ENCODE peak calls at places on chromosome 7, in seven cellular contexts. One of them, this sample, is unnamed.

GRCh38 chr7:102119213-102119651 is 167.4 kb upstream of the SH2B2 start:
- DNase-seq in OCI-LY7: no peak
- DNase-seq in CD4-positive, alpha-beta memory T cell: no peak
- DNase-seq in ACHN: no peak
- DNase-seq in EH: no peak
- DNase-seq in activated naive CD8-positive, alpha-beta T cell treated with anti-CD3 and anti-CD28 coated beads, Interleukin-2, amount 10 ng/mL, durations not matched to agents 7 days and 5 days: no peak
- DNase-seq in activated T-helper 9 cell treated with anti-CD3 and anti-CD28 coated beads, Interleukin-2, amount 50 U/mL, for 16 hours: no peak
- DNase-seq in this sample: no peak

GRCh38 chr7:76281006-76281705 is 21.3 kb upstream of the HSPB1 start:
- DNase-seq in OCI-LY7: no peak
- DNase-seq in CD4-positive, alpha-beta memory T cell: no peak
- DNase-seq in ACHN: no peak
- DNase-seq in EH: no peak
- DNase-seq in activated naive CD8-positive, alpha-beta T cell treated with anti-CD3 and anti-CD28 coated beads, Interleukin-2, amount 10 ng/mL, durations not matched to agents 7 days and 5 days: no peak
- DNase-seq in activated T-helper 9 cell treated with anti-CD3 and anti-CD28 coated beads, Interleukin-2, amount 50 U/mL, for 16 hours: no peak
- DNase-seq in this sample: no peak

GRCh38 chr7:131733604-131734003 is 177.2 kb upstream of the PODXL start:
- DNase-seq in OCI-LY7: no peak
- DNase-seq in CD4-positive, alpha-beta memory T cell: no peak
- DNase-seq in ACHN: no peak
- DNase-seq in EH: no peak
- DNase-seq in activated naive CD8-positive, alpha-beta T cell treated with anti-CD3 and anti-CD28 coated beads, Interleukin-2, amount 10 ng/mL, durations not matched to agents 7 days and 5 days: no peak
- DNase-seq in activated T-helper 9 cell treated with anti-CD3 and anti-CD28 coated beads, Interleukin-2, amount 50 U/mL, for 16 hours: no peak
- DNase-seq in this sample: no peak

GRCh38 chr7:141220263-141220662 is 146.4 kb downstream of the TMEM178B start:
- DNase-seq in OCI-LY7: peak; percentile 10
- DNase-seq in CD4-positive, alpha-beta memory T cell: no peak
- DNase-seq in ACHN: peak; percentile 64
- DNase-seq in EH: no peak
- DNase-seq in activated naive CD8-positive, alpha-beta T cell treated with anti-CD3 and anti-CD28 coated beads, Interleukin-2, amount 10 ng/mL, durations not matched to agents 7 days and 5 days: no peak
- DNase-seq in activated T-helper 9 cell treated with anti-CD3 and anti-CD28 coated beads, Interleukin-2, amount 50 U/mL, for 16 hours: no peak
- DNase-seq in this sample: no peak

GRCh38 chr7:29370531-29371314 is 176.1 kb downstream of the CHN2 start:
- DNase-seq in OCI-LY7: no peak
- DNase-seq in CD4-positive, alpha-beta memory T cell: no peak
- DNase-seq in ACHN: no peak
- DNase-seq in EH: no peak
- DNase-seq in activated naive CD8-positive, alpha-beta T cell treated with anti-CD3 and anti-CD28 coated beads, Interleukin-2, amount 10 ng/mL, durations not matched to agents 7 days and 5 days: no peak
- DNase-seq in activated T-helper 9 cell treated with anti-CD3 and anti-CD28 coated beads, Interleukin-2, amount 50 U/mL, for 16 hours: no peak
- DNase-seq in this sample: peak; percentile 51

GRCh38 chr7:27678617-27679260 is 16.1 kb upstream of the HIBADH start:
- DNase-seq in OCI-LY7: no peak
- DNase-seq in CD4-positive, alpha-beta memory T cell: no peak
- DNase-seq in ACHN: peak; percentile 22
- DNase-seq in EH: peak; percentile 74
- DNase-seq in activated naive CD8-positive, alpha-beta T cell treated with anti-CD3 and anti-CD28 coated beads, Interleukin-2, amount 10 ng/mL, durations not matched to agents 7 days and 5 days: no peak
- DNase-seq in activated T-helper 9 cell treated with anti-CD3 and anti-CD28 coated beads, Interleukin-2, amount 50 U/mL, for 16 hours: no peak
- DNase-seq in this sample: peak; percentile 18

GRCh38 chr7:53302511-53303246 is 267.2 kb downstream of the POM121L12 start:
- DNase-seq in OCI-LY7: no peak
- DNase-seq in CD4-positive, alpha-beta memory T cell: no peak
- DNase-seq in ACHN: no peak
- DNase-seq in EH: no peak
- DNase-seq in activated naive CD8-positive, alpha-beta T cell treated with anti-CD3 and anti-CD28 coated beads, Interleukin-2, amount 10 ng/mL, durations not matched to agents 7 days and 5 days: no peak
- DNase-seq in activated T-helper 9 cell treated with anti-CD3 and anti-CD28 coated beads, Interleukin-2, amount 50 U/mL, for 16 hours: no peak
- DNase-seq in this sample: no peak

GRCh38 chr7:127912901-127913300 is 118.3 kb downstream of the LRRC4 start:
- DNase-seq in OCI-LY7: no peak
- DNase-seq in CD4-positive, alpha-beta memory T cell: no peak
- DNase-seq in ACHN: no peak
- DNase-seq in EH: no peak
- DNase-seq in activated naive CD8-positive, alpha-beta T cell treated with anti-CD3 and anti-CD28 coated beads, Interleukin-2, amount 10 ng/mL, durations not matched to agents 7 days and 5 days: no peak
- DNase-seq in activated T-helper 9 cell treated with anti-CD3 and anti-CD28 coated beads, Interleukin-2, amount 50 U/mL, for 16 hours: no peak
- DNase-seq in this sample: no peak

GRCh38 chr7:55515569-55516279 is 56.6 kb downstream of the VOPP1 start:
- DNase-seq in OCI-LY7: peak; percentile 58
- DNase-seq in CD4-positive, alpha-beta memory T cell: no peak
- DNase-seq in ACHN: no peak
- DNase-seq in EH: no peak
- DNase-seq in activated naive CD8-positive, alpha-beta T cell treated with anti-CD3 and anti-CD28 coated beads, Interleukin-2, amount 10 ng/mL, durations not matched to agents 7 days and 5 days: no peak
- DNase-seq in activated T-helper 9 cell treated with anti-CD3 and anti-CD28 coated beads, Interleukin-2, amount 50 U/mL, for 16 hours: no peak
- DNase-seq in this sample: no peak

GRCh38 chr7:2271273-2272026 is 29.4 kb downstream of the NUDT1 start:
- DNase-seq in OCI-LY7: no peak
- DNase-seq in CD4-positive, alpha-beta memory T cell: no peak
- DNase-seq in ACHN: no peak
- DNase-seq in EH: no peak
- DNase-seq in activated naive CD8-positive, alpha-beta T cell treated with anti-CD3 and anti-CD28 coated beads, Interleukin-2, amount 10 ng/mL, durations not matched to agents 7 days and 5 days: no peak
- DNase-seq in activated T-helper 9 cell treated with anti-CD3 and anti-CD28 coated beads, Interleukin-2, amount 50 U/mL, for 16 hours: no peak
- DNase-seq in this sample: no peak

GRCh38 chr7:29214056-29214455 is 19.5 kb downstream of the CHN2 start:
- DNase-seq in OCI-LY7: no peak
- DNase-seq in CD4-positive, alpha-beta memory T cell: no peak
- DNase-seq in ACHN: no peak
- DNase-seq in EH: no peak
- DNase-seq in activated naive CD8-positive, alpha-beta T cell treated with anti-CD3 and anti-CD28 coated beads, Interleukin-2, amount 10 ng/mL, durations not matched to agents 7 days and 5 days: no peak
- DNase-seq in activated T-helper 9 cell treated with anti-CD3 and anti-CD28 coated beads, Interleukin-2, amount 50 U/mL, for 16 hours: no peak
- DNase-seq in this sample: no peak

GRCh38 chr7:35474100-35474499 is 220.2 kb upstream of the TBX20 start:
- DNase-seq in OCI-LY7: no peak
- DNase-seq in CD4-positive, alpha-beta memory T cell: no peak
- DNase-seq in ACHN: no peak
- DNase-seq in EH: no peak
- DNase-seq in activated naive CD8-positive, alpha-beta T cell treated with anti-CD3 and anti-CD28 coated beads, Interleukin-2, amount 10 ng/mL, durations not matched to agents 7 days and 5 days: no peak
- DNase-seq in activated T-helper 9 cell treated with anti-CD3 and anti-CD28 coated beads, Interleukin-2, amount 50 U/mL, for 16 hours: no peak
- DNase-seq in this sample: no peak

GRCh38 chr7:130814753-130815152 is 80.7 kb upstream of the KLF14 start:
- DNase-seq in OCI-LY7: peak; percentile 43
- DNase-seq in CD4-positive, alpha-beta memory T cell: no peak
- DNase-seq in ACHN: peak; percentile 66
- DNase-seq in EH: peak; percentile 64
- DNase-seq in activated naive CD8-positive, alpha-beta T cell treated with anti-CD3 and anti-CD28 coated beads, Interleukin-2, amount 10 ng/mL, durations not matched to agents 7 days and 5 days: no peak
- DNase-seq in activated T-helper 9 cell treated with anti-CD3 and anti-CD28 coated beads, Interleukin-2, amount 50 U/mL, for 16 hours: no peak
- DNase-seq in this sample: peak; percentile 47

GRCh38 chr7:102040569-102040968 is 223.1 kb downstream of the CUX1 start:
- DNase-seq in OCI-LY7: no peak
- DNase-seq in CD4-positive, alpha-beta memory T cell: no peak
- DNase-seq in ACHN: no peak
- DNase-seq in EH: no peak
- DNase-seq in activated naive CD8-positive, alpha-beta T cell treated with anti-CD3 and anti-CD28 coated beads, Interleukin-2, amount 10 ng/mL, durations not matched to agents 7 days and 5 days: no peak
- DNase-seq in activated T-helper 9 cell treated with anti-CD3 and anti-CD28 coated beads, Interleukin-2, amount 50 U/mL, for 16 hours: no peak
- DNase-seq in this sample: no peak

GRCh38 chr7:92835140-92835850 is 1.1 kb downstream of the CDK6 start:
- DNase-seq in OCI-LY7: peak; percentile 65
- DNase-seq in CD4-positive, alpha-beta memory T cell: peak; percentile 54
- DNase-seq in ACHN: peak; percentile 87
- DNase-seq in EH: peak; percentile 87
- DNase-seq in activated naive CD8-positive, alpha-beta T cell treated with anti-CD3 and anti-CD28 coated beads, Interleukin-2, amount 10 ng/mL, durations not matched to agents 7 days and 5 days: peak; percentile 68
- DNase-seq in activated T-helper 9 cell treated with anti-CD3 and anti-CD28 coated beads, Interleukin-2, amount 50 U/mL, for 16 hours: peak; percentile 47
- DNase-seq in this sample: peak; percentile 87

GRCh38 chr7:139596626-139597025 is 73.1 kb downstream of the CLEC2L start:
- DNase-seq in OCI-LY7: no peak
- DNase-seq in CD4-positive, alpha-beta memory T cell: no peak
- DNase-seq in ACHN: no peak
- DNase-seq in EH: no peak
- DNase-seq in activated naive CD8-positive, alpha-beta T cell treated with anti-CD3 and anti-CD28 coated beads, Interleukin-2, amount 10 ng/mL, durations not matched to agents 7 days and 5 days: no peak
- DNase-seq in activated T-helper 9 cell treated with anti-CD3 and anti-CD28 coated beads, Interleukin-2, amount 50 U/mL, for 16 hours: no peak
- DNase-seq in this sample: no peak

GRCh38 chr7:50697686-50698085 is 85.0 kb downstream of the GRB10 start:
- DNase-seq in OCI-LY7: no peak
- DNase-seq in CD4-positive, alpha-beta memory T cell: no peak
- DNase-seq in ACHN: no peak
- DNase-seq in EH: no peak
- DNase-seq in activated naive CD8-positive, alpha-beta T cell treated with anti-CD3 and anti-CD28 coated beads, Interleukin-2, amount 10 ng/mL, durations not matched to agents 7 days and 5 days: no peak
- DNase-seq in activated T-helper 9 cell treated with anti-CD3 and anti-CD28 coated beads, Interleukin-2, amount 50 U/mL, for 16 hours: no peak
- DNase-seq in this sample: no peak

GRCh38 chr7:16356241-16356958 is 64.9 kb downstream of the CRPPA start:
- DNase-seq in OCI-LY7: no peak
- DNase-seq in CD4-positive, alpha-beta memory T cell: no peak
- DNase-seq in ACHN: no peak
- DNase-seq in EH: peak; percentile 43
- DNase-seq in activated naive CD8-positive, alpha-beta T cell treated with anti-CD3 and anti-CD28 coated beads, Interleukin-2, amount 10 ng/mL, durations not matched to agents 7 days and 5 days: no peak
- DNase-seq in activated T-helper 9 cell treated with anti-CD3 and anti-CD28 coated beads, Interleukin-2, amount 50 U/mL, for 16 hours: no peak
- DNase-seq in this sample: peak; percentile 12

GRCh38 chr7:75734586-75735047 is 4.1 kb downstream of the HIP1 start:
- DNase-seq in OCI-LY7: no peak
- DNase-seq in CD4-positive, alpha-beta memory T cell: no peak
- DNase-seq in ACHN: no peak
- DNase-seq in EH: peak; percentile 89
- DNase-seq in activated naive CD8-positive, alpha-beta T cell treated with anti-CD3 and anti-CD28 coated beads, Interleukin-2, amount 10 ng/mL, durations not matched to agents 7 days and 5 days: no peak
- DNase-seq in activated T-helper 9 cell treated with anti-CD3 and anti-CD28 coated beads, Interleukin-2, amount 50 U/mL, for 16 hours: no peak
- DNase-seq in this sample: peak; percentile 95

GRCh38 chr7:138001529-138002095 is at the start of gene CREB3L2:
- DNase-seq in OCI-LY7: peak; percentile 62
- DNase-seq in CD4-positive, alpha-beta memory T cell: peak; percentile 61
- DNase-seq in ACHN: peak; percentile 77
- DNase-seq in EH: peak; percentile 81
- DNase-seq in activated naive CD8-positive, alpha-beta T cell treated with anti-CD3 and anti-CD28 coated beads, Interleukin-2, amount 10 ng/mL, durations not matched to agents 7 days and 5 days: peak; percentile 76
- DNase-seq in activated T-helper 9 cell treated with anti-CD3 and anti-CD28 coated beads, Interleukin-2, amount 50 U/mL, for 16 hours: peak; percentile 57
- DNase-seq in this sample: peak; percentile 62

GRCh38 chr7:69419928-69420327 is 178.3 kb upstream of the AUTS2 start:
- DNase-seq in OCI-LY7: no peak
- DNase-seq in CD4-positive, alpha-beta memory T cell: no peak
- DNase-seq in ACHN: no peak
- DNase-seq in EH: no peak
- DNase-seq in activated naive CD8-positive, alpha-beta T cell treated with anti-CD3 and anti-CD28 coated beads, Interleukin-2, amount 10 ng/mL, durations not matched to agents 7 days and 5 days: no peak
- DNase-seq in activated T-helper 9 cell treated with anti-CD3 and anti-CD28 coated beads, Interleukin-2, amount 50 U/mL, for 16 hours: no peak
- DNase-seq in this sample: no peak

This sample was measured in iris pigment epithelial cell.